ENCODE peak calls at places on chromosomes 3 and 15, in seven cellular contexts. One of them, this sample, is unnamed.

GRCh38 chr15:84855765-84856164 is 28.7 kb upstream of the SLC28A1 start:
- DNase-seq in uterus: no peak
- DNase-seq in AG04449: no peak
- DNase-seq in HepG2: no peak
- DNase-seq in sigmoid colon: no peak
- DNase-seq in fibroblast of lung: no peak
- DNase-seq in NB4: no peak
- DNase-seq in this sample: no peak

GRCh38 chr3:112394008-112394616 is 61.2 kb downstream of the CD200 start:
- DNase-seq in sigmoid colon: peak; percentile 73
- DNase-seq in NB4: no peak
- DNase-seq in fibroblast of lung: peak; percentile 74
- DNase-seq in uterus: peak; percentile 43
- DNase-seq in HepG2: no peak
- DNase-seq in AG04449: no peak
- DNase-seq in this sample: no peak

GRCh38 chr3:117322866-117323265 is 613.3 kb downstream of the TUSC7 start:
- DNase-seq in NB4: peak; percentile 17
- DNase-seq in uterus: no peak
- DNase-seq in sigmoid colon: no peak
- DNase-seq in AG04449: no peak
- DNase-seq in HepG2: no peak
- DNase-seq in fibroblast of lung: peak; percentile 23
- DNase-seq in this sample: peak; percentile 2

GRCh38 chr3:195162033-195162669 is 108.8 kb downstream of the XXYLT1 start:
- DNase-seq in AG04449: no peak
- DNase-seq in NB4: peak; percentile 43
- DNase-seq in HepG2: peak; percentile 92
- DNase-seq in uterus: no peak
- DNase-seq in fibroblast of lung: no peak
- DNase-seq in sigmoid colon: no peak
- DNase-seq in this sample: no peak

GRCh38 chr15:82833283-82833682 is 23.9 kb downstream of the WHAMM start:
- DNase-seq in HepG2: no peak
- DNase-seq in AG04449: no peak
- DNase-seq in uterus: no peak
- DNase-seq in fibroblast of lung: no peak
- DNase-seq in sigmoid colon: no peak
- DNase-seq in NB4: no peak
- DNase-seq in this sample: no peak

GRCh38 chr15:98163319-98164030 is 203.0 kb downstream of the ARRDC4 start:
- DNase-seq in HepG2: no peak
- DNase-seq in NB4: no peak
- DNase-seq in AG04449: no peak
- DNase-seq in fibroblast of lung: no peak
- DNase-seq in sigmoid colon: no peak
- DNase-seq in uterus: no peak
- DNase-seq in this sample: no peak

GRCh38 chr3:15264486-15264885 is 58.4 kb downstream of the CAPN7 start:
- DNase-seq in NB4: no peak
- DNase-seq in AG04449: no peak
- DNase-seq in uterus: no peak
- DNase-seq in fibroblast of lung: no peak
- DNase-seq in HepG2: no peak
- DNase-seq in sigmoid colon: no peak
- DNase-seq in this sample: no peak

GRCh38 chr3:10416730-10417300 is 88.6 kb downstream of the ATP2B2 start:
- DNase-seq in AG04449: no peak
- DNase-seq in fibroblast of lung: no peak
- DNase-seq in uterus: no peak
- DNase-seq in NB4: no peak
- DNase-seq in HepG2: no peak
- DNase-seq in sigmoid colon: no peak
- DNase-seq in this sample: no peak

GRCh38 chr3:10366681-10367101 is 45.8 kb upstream of the SEC13 start:
- DNase-seq in uterus: no peak
- DNase-seq in fibroblast of lung: peak; percentile 100
- DNase-seq in NB4: peak; percentile 77
- DNase-seq in sigmoid colon: no peak
- DNase-seq in AG04449: peak; percentile 96
- DNase-seq in HepG2: no peak
- DNase-seq in this sample: peak; percentile 86

GRCh38 chr15:74253276-74253921 is 17.3 kb downstream of the CCDC33 start:
- DNase-seq in NB4: peak; percentile 22
- DNase-seq in sigmoid colon: no peak
- DNase-seq in AG04449: no peak
- DNase-seq in fibroblast of lung: no peak
- DNase-seq in uterus: no peak
- DNase-seq in HepG2: no peak
- DNase-seq in this sample: no peak

GRCh38 chr3:123412811-123413588 is 35.9 kb downstream of the ADCY5 start:
- DNase-seq in HepG2: no peak
- DNase-seq in sigmoid colon: peak; percentile 82
- DNase-seq in uterus: peak; percentile 69
- DNase-seq in NB4: no peak
- DNase-seq in fibroblast of lung: no peak
- DNase-seq in AG04449: no peak
- DNase-seq in this sample: no peak

GRCh38 chr15:56341201-56341600 is 24.0 kb upstream of the TEX9 start:
- DNase-seq in AG04449: no peak
- DNase-seq in uterus: no peak
- DNase-seq in HepG2: no peak
- DNase-seq in sigmoid colon: no peak
- DNase-seq in NB4: no peak
- DNase-seq in fibroblast of lung: no peak
- DNase-seq in this sample: no peak

GRCh38 chr3:138686771-138687221 is 78.2 kb downstream of the FAIM start:
- DNase-seq in uterus: no peak
- DNase-seq in sigmoid colon: no peak
- DNase-seq in NB4: peak; percentile 53
- DNase-seq in fibroblast of lung: peak; percentile 83
- DNase-seq in AG04449: peak; percentile 85
- DNase-seq in HepG2: peak; percentile 89
- DNase-seq in this sample: peak; percentile 52

GRCh38 chr3:37940242-37940908 is 50.2 kb upstream of the VILL start:
- DNase-seq in HepG2: no peak
- DNase-seq in sigmoid colon: no peak
- DNase-seq in uterus: no peak
- DNase-seq in NB4: no peak
- DNase-seq in fibroblast of lung: no peak
- DNase-seq in AG04449: no peak
- DNase-seq in this sample: no peak

GRCh38 chr3:146130881-146131371 is 30.1 kb downstream of the PLOD2 start:
- DNase-seq in AG04449: no peak
- DNase-seq in uterus: no peak
- DNase-seq in NB4: no peak
- DNase-seq in fibroblast of lung: peak; percentile 44
- DNase-seq in sigmoid colon: no peak
- DNase-seq in HepG2: no peak
- DNase-seq in this sample: peak; percentile 91

GRCh38 chr3:13884851-13885703 is 5.2 kb upstream of the WNT7A start:
- DNase-seq in sigmoid colon: peak; percentile 13
- DNase-seq in AG04449: no peak
- DNase-seq in uterus: no peak
- DNase-seq in NB4: peak; percentile 42
- DNase-seq in HepG2: peak; percentile 36
- DNase-seq in fibroblast of lung: no peak
- DNase-seq in this sample: no peak

GRCh38 chr3:152320201-152320617 is 51.5 kb downstream of the MBNL1 start:
- DNase-seq in uterus: no peak
- DNase-seq in sigmoid colon: no peak
- DNase-seq in HepG2: no peak
- DNase-seq in NB4: peak; percentile 33
- DNase-seq in AG04449: no peak
- DNase-seq in fibroblast of lung: no peak
- DNase-seq in this sample: no peak

GRCh38 chr15:28098766-28099554 is at the start of gene OCA2:
- DNase-seq in sigmoid colon: peak; percentile 63
- DNase-seq in NB4: peak; percentile 70
- DNase-seq in uterus: no peak
- DNase-seq in fibroblast of lung: peak; percentile 40
- DNase-seq in AG04449: no peak
- DNase-seq in HepG2: peak; percentile 51
- DNase-seq in this sample: peak; percentile 14

GRCh38 chr15:68363353-68363752 is 68.6 kb downstream of the ITGA11 start:
- DNase-seq in fibroblast of lung: no peak
- DNase-seq in NB4: no peak
- DNase-seq in sigmoid colon: no peak
- DNase-seq in uterus: no peak
- DNase-seq in AG04449: no peak
- DNase-seq in HepG2: no peak
- DNase-seq in this sample: no peak

DNA sequence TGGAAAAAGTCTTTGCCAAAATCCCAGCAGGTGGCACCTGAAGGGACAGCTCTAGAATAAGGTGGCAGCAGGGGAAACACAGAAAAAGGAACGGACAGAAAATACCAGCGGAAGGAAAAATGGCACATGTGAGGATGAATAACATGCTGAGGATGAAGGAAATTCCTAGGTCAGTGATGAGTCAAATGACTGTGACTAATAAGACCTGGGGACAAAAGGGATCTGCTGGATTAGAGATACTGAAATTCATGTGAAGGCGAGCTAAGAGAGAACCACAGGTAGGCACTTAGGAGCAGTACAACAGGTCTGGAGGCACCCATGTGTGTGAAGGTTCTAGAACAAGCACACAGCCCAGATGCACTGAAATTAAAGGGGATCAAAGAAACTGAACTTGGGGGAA is 482.5 kb downstream of the FOXP1 start:
- DNase-seq in fibroblast of lung: no peak
- DNase-seq in AG04449: peak; percentile 36
- DNase-seq in sigmoid colon: no peak
- DNase-seq in HepG2: no peak
- DNase-seq in uterus: no peak
- DNase-seq in NB4: no peak
- DNase-seq in this sample: peak; percentile 52
- H3K4me3 ChIP-seq in fibroblast of lung: no peak overlapping the region
- H3K4me3 ChIP-seq in AG04449: no peak overlapping the region
- H3K4me3 ChIP-seq in sigmoid colon: no peak overlapping the region
- H3K4me3 ChIP-seq in HepG2: no peak overlapping the region
- H3K4me3 ChIP-seq in uterus: no peak overlapping the region
- H3K4me3 ChIP-seq in NB4: no peak overlapping the region
- H3K4me3 ChIP-seq in this sample: no peak overlapping the region

GRCh38 chr3:50436063-50436674 is 67.3 kb downstream of the CACNA2D2 start:
- DNase-seq in HepG2: peak; percentile 50
- DNase-seq in AG04449: no peak
- DNase-seq in uterus: peak; percentile 50
- DNase-seq in NB4: peak; percentile 63
- DNase-seq in fibroblast of lung: peak; percentile 6
- DNase-seq in sigmoid colon: no peak
- DNase-seq in this sample: no peak
- TF ChIP-seq CTCF in HepG2: peak; percentile 97
- TF ChIP-seq CTCF in AG04449: peak; percentile 74
- TF ChIP-seq CTCF in uterus: peak; percentile 44
- TF ChIP-seq CTCF in NB4: peak; percentile 85
- TF ChIP-seq CTCF in fibroblast of lung: peak; percentile 56
- TF ChIP-seq CTCF in sigmoid colon: peak; percentile 36
- TF ChIP-seq CTCF in this sample: peak; percentile 84

GRCh38 chr15:43774062-43774461 is 2.7 kb downstream of the ELL3 start:
- DNase-seq in uterus: no peak
- DNase-seq in sigmoid colon: no peak
- DNase-seq in NB4: no peak
- DNase-seq in fibroblast of lung: no peak
- DNase-seq in AG04449: no peak
- DNase-seq in HepG2: no peak
- DNase-seq in this sample: no peak

GRCh38 chr15:43776718-43777292 is at the start of gene ELL3:
- DNase-seq in uterus: peak; percentile 73
- DNase-seq in sigmoid colon: peak; percentile 86
- DNase-seq in HepG2: peak; percentile 56
- DNase-seq in fibroblast of lung: peak; percentile 62
- DNase-seq in AG04449: no peak
- DNase-seq in NB4: peak; percentile 89
- DNase-seq in this sample: no peak

GRCh38 chr15:43777293-43777819 is 590 bp upstream of the ELL3 start:
- DNase-seq in uterus: peak; percentile 74
- DNase-seq in NB4: peak; percentile 86
- DNase-seq in HepG2: peak; percentile 58
- DNase-seq in sigmoid colon: peak; percentile 91
- DNase-seq in AG04449: no peak
- DNase-seq in fibroblast of lung: peak; percentile 70
- DNase-seq in this sample: peak; percentile 54

GRCh38 chr15:43776101-43776717 is 557 bp downstream of the ELL3 start:
- DNase-seq in sigmoid colon: no peak
- DNase-seq in uterus: peak; percentile 28
- DNase-seq in fibroblast of lung: no peak
- DNase-seq in NB4: peak; percentile 87
- DNase-seq in HepG2: no peak
- DNase-seq in AG04449: no peak
- DNase-seq in this sample: no peak

DNA sequence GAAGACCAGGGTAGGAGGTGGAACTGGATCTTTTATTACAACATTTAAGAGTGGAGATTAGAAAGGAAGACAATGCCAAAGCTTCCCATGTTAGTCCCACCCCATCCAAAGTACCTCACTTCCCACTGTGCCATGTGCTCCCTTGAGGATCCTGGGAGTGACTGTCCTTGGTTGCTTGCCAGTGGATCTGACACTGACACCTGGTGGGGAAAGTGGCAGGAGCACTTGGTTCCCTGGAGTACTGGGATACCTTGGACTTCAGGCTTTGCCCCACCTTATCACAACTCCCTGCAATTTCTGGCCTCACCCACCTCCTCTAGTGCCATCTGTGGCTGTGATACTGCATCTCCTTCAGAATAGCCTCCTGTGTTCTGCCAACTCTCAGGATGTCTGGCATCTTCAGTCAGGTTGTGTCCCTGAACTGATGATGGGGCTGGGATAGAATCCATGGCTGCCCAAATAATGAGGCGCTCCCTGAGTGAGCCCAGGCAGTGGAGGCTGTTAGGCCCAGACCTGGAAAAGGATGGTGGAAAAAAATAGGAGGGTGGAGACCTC is 1.3 kb downstream of the ELL3 start:
- DNase-seq in AG04449: no peak
- DNase-seq in uterus: peak; percentile 30
- DNase-seq in sigmoid colon: no peak
- DNase-seq in HepG2: peak; percentile 79
- DNase-seq in fibroblast of lung: peak; percentile 30
- DNase-seq in NB4: peak; percentile 39
- DNase-seq in this sample: peak; percentile 44
- H3K4me3 ChIP-seq in AG04449: no peak overlapping the region
- H3K4me3 ChIP-seq in uterus: no peak overlapping the region
- H3K4me3 ChIP-seq in sigmoid colon: no peak overlapping the region
- H3K4me3 ChIP-seq in HepG2: peak overlapping the region; percentile 97
- H3K4me3 ChIP-seq in fibroblast of lung: no peak overlapping the region
- H3K4me3 ChIP-seq in NB4: peak overlapping the region; percentile 74
- H3K4me3 ChIP-seq in this sample: no peak overlapping the region

DNA sequence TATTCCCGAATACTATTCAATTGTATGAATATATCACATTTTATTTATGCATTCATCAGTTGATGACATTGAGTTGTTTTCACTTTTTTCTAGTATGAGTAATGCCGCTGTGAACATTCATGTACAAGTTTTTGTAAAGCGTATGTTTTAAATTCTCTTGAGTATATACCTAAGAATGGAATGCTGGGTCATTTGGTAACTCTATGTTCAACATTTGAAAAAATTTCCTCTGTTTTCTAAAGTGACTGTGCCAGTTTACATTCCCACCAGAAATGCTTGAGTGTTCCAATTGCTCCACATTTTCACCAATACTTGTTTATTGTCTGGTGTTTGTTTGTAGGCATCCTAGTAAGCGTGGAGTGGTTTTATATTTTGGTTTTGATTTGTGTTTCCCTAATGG is 144.5 kb downstream of the EPHA6 start:
- DNase-seq in sigmoid colon: no peak
- DNase-seq in fibroblast of lung: no peak
- DNase-seq in HepG2: no peak
- DNase-seq in uterus: no peak
- DNase-seq in NB4: no peak
- DNase-seq in AG04449: no peak
- DNase-seq in this sample: no peak
- TF ChIP-seq CTCF in sigmoid colon: no peak
- TF ChIP-seq CTCF in fibroblast of lung: no peak
- TF ChIP-seq CTCF in HepG2: no peak
- TF ChIP-seq CTCF in uterus: no peak
- TF ChIP-seq CTCF in NB4: no peak
- TF ChIP-seq CTCF in AG04449: no peak
- TF ChIP-seq CTCF in this sample: no peak